ENCODE peak calls at places on chromosomes 1 and 21, in seven cellular contexts. One of them, this sample, is unnamed. For H3K9me3, the result is how much of the 10 kb centered on the place peaks cover.

GRCh38 chr1:198556969-198557368 is 16.5 kb upstream of the ATP6V1G3 start:
- DNase-seq in left lung: peak
- DNase-seq in psoas muscle: peak
- DNase-seq in GM23248: peak
- DNase-seq in BE2C: no peak
- DNase-seq in thoracic aorta: no peak
- DNase-seq in adrenal gland: peak
- DNase-seq in this sample: peak

GRCh38 chr1:77319036-77319705 is 37.4 kb downstream of the AK5 start:
- DNase-seq in psoas muscle: no peak
- DNase-seq in GM23248: peak
- DNase-seq in thoracic aorta: no peak
- DNase-seq in left lung: no peak
- DNase-seq in BE2C: no peak
- DNase-seq in adrenal gland: no peak
- DNase-seq in this sample: no peak

GRCh38 chr1:227788279-227789041 is 27.0 kb upstream of the PRSS38 start:
- DNase-seq in adrenal gland: no peak
- DNase-seq in thoracic aorta: no peak
- DNase-seq in left lung: peak
- DNase-seq in BE2C: peak
- DNase-seq in GM23248: peak
- DNase-seq in psoas muscle: peak
- DNase-seq in this sample: no peak

GRCh38 chr1:55848906-55849305 is 633.7 kb upstream of the USP24 start:
- DNase-seq in adrenal gland: no peak
- DNase-seq in BE2C: no peak
- DNase-seq in psoas muscle: no peak
- DNase-seq in GM23248: peak
- DNase-seq in left lung: no peak
- DNase-seq in thoracic aorta: no peak
- DNase-seq in this sample: no peak

GRCh38 chr1:211695135-211695816 is 19.9 kb upstream of the NEK2 start:
- DNase-seq in GM23248: no peak
- DNase-seq in left lung: no peak
- DNase-seq in thoracic aorta: no peak
- DNase-seq in adrenal gland: no peak
- DNase-seq in BE2C: no peak
- DNase-seq in psoas muscle: no peak
- DNase-seq in this sample: no peak

GRCh38 chr1:109136766-109137165 is 22.9 kb downstream of the ELAPOR1 start:
- DNase-seq in BE2C: no peak
- DNase-seq in GM23248: no peak
- DNase-seq in thoracic aorta: no peak
- DNase-seq in psoas muscle: no peak
- DNase-seq in adrenal gland: no peak
- DNase-seq in left lung: no peak
- DNase-seq in this sample: no peak

GRCh38 chr1:48493970-48494769 is 22.2 kb upstream of the SPATA6 start:
- DNase-seq in psoas muscle: no peak
- DNase-seq in thoracic aorta: no peak
- DNase-seq in adrenal gland: peak
- DNase-seq in BE2C: no peak
- DNase-seq in left lung: no peak
- DNase-seq in GM23248: peak
- DNase-seq in this sample: no peak

GRCh38 chr1:19339199-19339861 is 27.2 kb downstream of the SLC66A1 start:
- DNase-seq in GM23248: no peak
- DNase-seq in left lung: no peak
- DNase-seq in adrenal gland: no peak
- DNase-seq in thoracic aorta: no peak
- DNase-seq in BE2C: no peak
- DNase-seq in psoas muscle: no peak
- DNase-seq in this sample: no peak

GRCh38 chr1:234601217-234602017 is 8.6 kb downstream of the IRF2BP2 start:
- DNase-seq in left lung: no peak
- DNase-seq in BE2C: peak
- DNase-seq in GM23248: peak
- DNase-seq in psoas muscle: no peak
- DNase-seq in thoracic aorta: no peak
- DNase-seq in adrenal gland: no peak
- DNase-seq in this sample: no peak

GRCh38 chr21:39489380-39489924 is 37.7 kb downstream of the SH3BGR start:
- DNase-seq in BE2C: no peak
- DNase-seq in GM23248: no peak
- DNase-seq in adrenal gland: no peak
- DNase-seq in thoracic aorta: no peak
- DNase-seq in psoas muscle: no peak
- DNase-seq in left lung: no peak
- DNase-seq in this sample: no peak

GRCh38 chr21:39156024-39156423 is 27.2 kb downstream of the PSMG1 start:
- DNase-seq in psoas muscle: no peak
- DNase-seq in BE2C: no peak
- DNase-seq in left lung: no peak
- DNase-seq in GM23248: no peak
- DNase-seq in adrenal gland: no peak
- DNase-seq in thoracic aorta: no peak
- DNase-seq in this sample: no peak

GRCh38 chr1:215992620-215993019 is 425.5 kb downstream of the KCTD3 start:
- DNase-seq in left lung: no peak
- DNase-seq in BE2C: peak
- DNase-seq in psoas muscle: no peak
- DNase-seq in adrenal gland: no peak
- DNase-seq in GM23248: peak
- DNase-seq in thoracic aorta: no peak
- DNase-seq in this sample: no peak

GRCh38 chr1:109265016-109265415 is 15.7 kb downstream of the CELSR2 start:
- DNase-seq in psoas muscle: peak
- DNase-seq in left lung: no peak
- DNase-seq in BE2C: no peak
- DNase-seq in thoracic aorta: no peak
- DNase-seq in GM23248: no peak
- DNase-seq in adrenal gland: no peak
- DNase-seq in this sample: no peak

GRCh38 chr1:6002714-6003501 is 10.7 kb upstream of the NPHP4 start:
- DNase-seq in BE2C: peak
- DNase-seq in GM23248: no peak
- DNase-seq in thoracic aorta: no peak
- DNase-seq in psoas muscle: no peak
- DNase-seq in left lung: peak
- DNase-seq in adrenal gland: peak
- DNase-seq in this sample: no peak

GRCh38 chr1:6485140-6485936 is 6.1 kb downstream of the PLEKHG5 start:
- DNase-seq in thoracic aorta: no peak
- DNase-seq in GM23248: peak
- DNase-seq in psoas muscle: no peak
- DNase-seq in BE2C: no peak
- DNase-seq in left lung: no peak
- DNase-seq in adrenal gland: no peak
- DNase-seq in this sample: no peak

GRCh38 chr1:63917571-63918394 is 144.0 kb downstream of the ROR1 start:
- DNase-seq in adrenal gland: no peak
- DNase-seq in left lung: no peak
- DNase-seq in thoracic aorta: no peak
- DNase-seq in GM23248: peak
- DNase-seq in BE2C: peak
- DNase-seq in psoas muscle: no peak
- DNase-seq in this sample: no peak

GRCh38 chr1:51058863-51059262 is 43.2 kb upstream of the C1orf185 start:
- DNase-seq in psoas muscle: no peak
- DNase-seq in thoracic aorta: no peak
- DNase-seq in adrenal gland: no peak
- DNase-seq in GM23248: peak
- DNase-seq in left lung: no peak
- DNase-seq in BE2C: peak
- DNase-seq in this sample: no peak

GRCh38 chr1:9331558-9332346 is 39.1 kb downstream of the SPSB1 start:
- DNase-seq in left lung: no peak
- DNase-seq in BE2C: no peak
- DNase-seq in thoracic aorta: no peak
- DNase-seq in GM23248: peak
- DNase-seq in psoas muscle: no peak
- DNase-seq in adrenal gland: no peak
- DNase-seq in this sample: no peak

GRCh38 chr1:31460027-31460426 is 47.0 kb downstream of the SERINC2 start:
- DNase-seq in psoas muscle: no peak
- DNase-seq in thoracic aorta: no peak
- DNase-seq in GM23248: peak
- DNase-seq in adrenal gland: no peak
- DNase-seq in BE2C: no peak
- DNase-seq in left lung: no peak
- DNase-seq in this sample: no peak
- H3K9me3 ChIP-seq in psoas muscle: under half
- H3K9me3 ChIP-seq in thoracic aorta: under half
- H3K9me3 ChIP-seq in GM23248: under half
- H3K9me3 ChIP-seq in adrenal gland: under half
- H3K9me3 ChIP-seq in BE2C: under half
- H3K9me3 ChIP-seq in left lung: under half
- H3K9me3 ChIP-seq in this sample: under half

DNA sequence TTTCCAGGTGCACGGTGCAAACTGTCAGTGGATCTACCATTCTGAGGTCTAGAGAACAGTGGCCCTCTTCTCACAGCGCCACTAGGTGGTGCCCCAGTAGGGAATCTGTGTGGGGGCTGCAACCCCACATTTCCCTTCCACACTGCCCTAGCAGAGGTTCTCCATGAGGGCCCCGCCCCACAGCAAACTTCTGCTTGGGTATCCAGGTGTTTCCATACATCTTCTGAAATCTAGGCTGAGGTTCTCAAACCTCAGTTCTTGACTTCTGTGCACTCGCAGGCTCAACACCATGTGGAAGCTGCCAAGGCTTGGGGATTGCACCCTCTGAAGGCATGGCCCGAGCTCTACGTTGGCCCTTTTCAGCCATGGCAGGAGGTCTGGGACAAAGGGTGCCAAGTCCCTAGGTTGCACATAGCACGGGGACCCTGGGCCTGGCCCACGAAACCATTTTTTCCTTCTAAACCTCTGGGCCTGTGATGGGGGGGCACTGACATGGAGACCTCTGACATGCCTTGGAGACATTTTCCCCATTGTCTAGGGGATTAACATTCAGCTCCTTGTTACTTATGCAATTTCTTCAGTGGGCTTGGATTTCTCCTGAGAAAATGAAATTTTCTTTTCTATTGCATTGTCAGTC is 10.0 kb downstream of the HS2ST1 start:
- DNase-seq in adrenal gland: no peak
- DNase-seq in GM23248: no peak
- DNase-seq in thoracic aorta: no peak
- DNase-seq in left lung: no peak
- DNase-seq in psoas muscle: no peak
- DNase-seq in BE2C: no peak
- DNase-seq in this sample: no peak
- H3K9me3 ChIP-seq in adrenal gland: under half
- H3K9me3 ChIP-seq in GM23248: under half
- H3K9me3 ChIP-seq in thoracic aorta: under half
- H3K9me3 ChIP-seq in left lung: under half
- H3K9me3 ChIP-seq in psoas muscle: under half
- H3K9me3 ChIP-seq in BE2C: under half
- H3K9me3 ChIP-seq in this sample: under half

GRCh38 chr1:181369416-181369815 is 113.9 kb upstream of the CACNA1E start:
- DNase-seq in psoas muscle: no peak
- DNase-seq in left lung: no peak
- DNase-seq in adrenal gland: no peak
- DNase-seq in BE2C: no peak
- DNase-seq in GM23248: no peak
- DNase-seq in thoracic aorta: no peak
- DNase-seq in this sample: no peak
- H3K9me3 ChIP-seq in psoas muscle: under half
- H3K9me3 ChIP-seq in left lung: under half
- H3K9me3 ChIP-seq in adrenal gland: under half
- H3K9me3 ChIP-seq in BE2C: under half
- H3K9me3 ChIP-seq in GM23248: under half
- H3K9me3 ChIP-seq in thoracic aorta: under half
- H3K9me3 ChIP-seq in this sample: under half

DNA sequence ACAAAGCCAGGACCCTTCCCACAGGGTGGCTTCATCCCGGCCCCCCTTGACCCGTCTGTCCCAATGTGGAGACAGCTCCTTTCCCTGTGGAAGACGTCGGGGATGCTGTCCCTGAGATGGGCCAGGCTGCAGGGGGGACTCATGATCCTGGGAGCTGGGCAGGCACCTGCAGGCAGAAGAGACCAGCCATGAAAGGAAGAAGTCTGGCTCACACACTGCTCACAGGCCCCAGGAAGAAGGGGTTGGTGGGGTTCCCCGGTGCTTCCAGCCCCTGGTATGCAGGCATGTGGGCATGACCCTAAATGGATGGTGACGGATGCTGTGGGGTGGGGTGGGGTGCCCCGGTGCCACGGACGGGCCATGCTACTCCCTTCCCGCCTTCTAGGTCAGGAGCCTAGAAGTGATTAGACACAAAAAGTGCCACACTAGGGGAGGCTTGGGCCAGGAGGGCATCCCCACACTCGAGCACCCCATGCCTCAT is 8.3 kb downstream of the ACTRT2 start:
- DNase-seq in BE2C: no peak
- DNase-seq in adrenal gland: no peak
- DNase-seq in GM23248: no peak
- DNase-seq in left lung: peak
- DNase-seq in thoracic aorta: no peak
- DNase-seq in psoas muscle: no peak
- DNase-seq in this sample: no peak
- H3K9me3 ChIP-seq in BE2C: under half
- H3K9me3 ChIP-seq in adrenal gland: under half
- H3K9me3 ChIP-seq in GM23248: under half
- H3K9me3 ChIP-seq in left lung: under half
- H3K9me3 ChIP-seq in thoracic aorta: under half
- H3K9me3 ChIP-seq in psoas muscle: under half
- H3K9me3 ChIP-seq in this sample: under half

This sample was measured in esophagus squamous epithelium.